ENCODE peak calls at places on chromosomes 1 and 21, in seven cellular contexts. F, G, W, Q, M, V and P are unnamed samples.

GRCh38 chr1:91768786-91769697 is 116.9 kb downstream of the TGFBR3 start:
- DNase-seq in W (no peak), M (no peak), Q (no peak), F (no peak), G (no peak), V (no peak), P (no peak)

GRCh38 chr1:187680823-187681222 is 852.1 kb downstream of the PLA2G4A start:
- DNase-seq in Q (no peak), G (no peak), M (no peak), F (no peak), W (no peak), V (no peak), P (no peak)

GRCh38 chr1:13587256-13588030 is 3.8 kb downstream of the PDPN start:
- DNase-seq in W (no peak), G (no peak), Q (no peak), M (no peak), F (no peak), V (no peak), P (no peak)

GRCh38 chr1:59505596-59506028 is 208.7 kb downstream of the FGGY start:
- DNase-seq in W (no peak), F (no peak), M (no peak), V (no peak), G (no peak), Q (no peak), P (no peak)

GRCh38 chr21:35525443-35525842 is 476.3 kb upstream of the RUNX1 start:
- DNase-seq in M (no peak), V (no peak), F (no peak), Q (no peak), W (no peak), G (no peak), P (no peak)

GRCh38 chr1:43435146-43436145 is 18.3 kb downstream of the HYI start:
- DNase-seq in Q (no peak), M (no peak), G (no peak), V (no peak), W (no peak), F (no peak), P (no peak)

GRCh38 chr1:211420389-211420788 is 71.6 kb downstream of the RD3 start:
- DNase-seq in G (no peak), Q (no peak), V (no peak), M (no peak), W (no peak), F (no peak), P (no peak)

GRCh38 chr21:29827236-29827635 is 112.6 kb downstream of the GRIK1 start:
- DNase-seq in V (no peak), Q (no peak), F (no peak), M (no peak), G (no peak), W (no peak), P (no peak)

GRCh38 chr1:158422215-158422614 is 3.8 kb downstream of the OR10K2 start:
- DNase-seq in G (no peak), Q (no peak), W (no peak), V (no peak), F (peak; percentile 50), M (no peak), P (no peak)

GRCh38 chr1:217431395-217431794 is 199.5 kb downstream of the GPATCH2 start:
- DNase-seq in V (no peak), M (no peak), G (no peak), W (no peak), F (no peak), Q (no peak), P (no peak)

GRCh38 chr21:38806153-38806941 is 618 bp downstream of the ETS2 start:
- DNase-seq in W (peak; percentile 32), G (no peak), V (no peak), Q (peak; percentile 19), F (no peak), M (no peak), P (no peak)

GRCh38 chr1:231039161-231040018 is 664 bp downstream of the FAM89A start:
- DNase-seq in F (no peak), W (peak; percentile 22), M (no peak), Q (peak; percentile 34), V (no peak), G (peak; percentile 13), P (no peak)

GRCh38 chr1:109249654-109250401 is 489 bp downstream of the CELSR2 start:
- DNase-seq in G (no peak), Q (no peak), V (no peak), M (no peak), F (no peak), W (no peak), P (no peak)

GRCh38 chr1:169550294-169550693 is 36.0 kb downstream of the F5 start:
- DNase-seq in M (no peak), V (peak; percentile 58), G (no peak), F (no peak), Q (no peak), W (no peak), P (no peak)

GRCh38 chr1:198530964-198531363 is 9.5 kb downstream of the ATP6V1G3 start:
- DNase-seq in V (no peak), G (no peak), Q (no peak), W (no peak), M (no peak), F (no peak), P (no peak)

GRCh38 chr1:94384485-94385353 is 33.5 kb upstream of the ABCD3 start:
- DNase-seq in W (no peak), M (peak; percentile 25), V (peak; percentile 83), Q (no peak), G (no peak), F (no peak), P (no peak)

GRCh38 chr1:32806910-32807523 is 10.1 kb downstream of the YARS1 start:
- DNase-seq in G (no peak), F (no peak), M (no peak), Q (no peak), V (no peak), W (no peak), P (no peak)

GRCh38 chr1:234827181-234827580 is 217.2 kb upstream of the IRF2BP2 start:
- DNase-seq in F (no peak), G (no peak), V (no peak), M (no peak), W (no peak), Q (no peak), P (no peak)

GRCh38 chr21:43286196-43286595 is 117.4 kb downstream of the CRYAA start:
- DNase-seq in Q (no peak), W (no peak), F (no peak), G (no peak), M (no peak), V (no peak), P (no peak)

GRCh38 chr1:5976726-5977493 is 15.3 kb downstream of the NPHP4 start:
- DNase-seq in G (no peak), V (no peak), M (no peak), F (no peak), W (no peak), Q (no peak), P (no peak)

GRCh38 chr1:149849246-149849946 is 50.0 kb upstream of the BOLA1 start:
- DNase-seq in Q (no peak), F (no peak), W (no peak), M (no peak), V (no peak), G (no peak), P (no peak)

GRCh38 chr21:46114963-46115362 is 17.1 kb downstream of the COL6A2 start:
- DNase-seq in V (no peak), G (no peak), F (no peak), Q (no peak), W (no peak), M (no peak), P (no peak)

GRCh38 chr1:95287825-95288224 is 53.8 kb downstream of the RWDD3 start:
- DNase-seq in W (no peak), F (no peak), V (peak; percentile 20), M (no peak), G (no peak), Q (no peak), P (no peak)

GRCh38 chr1:66476774-66477173 is 57.2 kb upstream of the SGIP1 start:
- DNase-seq in M (no peak), Q (no peak), F (no peak), V (no peak), W (no peak), G (no peak), P (no peak)

GRCh38 chr1:52919051-52919719 is 2.4 kb downstream of the ECHDC2 start:
- DNase-seq in Q (no peak), F (no peak), W (no peak), M (no peak), V (no peak), G (no peak), P (no peak)

GRCh38 chr1:92973203-92973907 is 12.1 kb upstream of the DIPK1A start:
- DNase-seq in V (no peak), G (no peak), M (no peak), F (no peak), Q (no peak), W (no peak), P (no peak)